ENCODE peak calls at places on chromosomes 16 and 17, in four cellular contexts. One of them, this sample, is unnamed.

GRCh38 chr16:87499189-87499486 is 6.3 kb upstream of the ZCCHC14 start:
- DNase-seq in CD8-positive, alpha-beta T cell: no peak
- DNase-seq in RWPE2: no peak
- DNase-seq in uterus: no peak
- DNase-seq in this sample: peak

GRCh38 chr16:50479771-50480170 is 68.4 kb upstream of the NKD1 start:
- DNase-seq in CD8-positive, alpha-beta T cell: no peak
- DNase-seq in RWPE2: no peak
- DNase-seq in uterus: no peak
- DNase-seq in this sample: no peak

GRCh38 chr16:1181715-1182671 is 29.1 kb downstream of the CACNA1H start:
- DNase-seq in CD8-positive, alpha-beta T cell: no peak
- DNase-seq in RWPE2: no peak
- DNase-seq in uterus: peak
- DNase-seq in this sample: peak

GRCh38 chr16:628321-629061 is 2.3 kb upstream of the WFIKKN1 start:
- DNase-seq in CD8-positive, alpha-beta T cell: no peak
- DNase-seq in RWPE2: no peak
- DNase-seq in uterus: no peak
- DNase-seq in this sample: no peak

GRCh38 chr16:86968866-86969265 is 348.3 kb downstream of the C16orf95 start:
- DNase-seq in CD8-positive, alpha-beta T cell: no peak
- DNase-seq in RWPE2: no peak
- DNase-seq in uterus: no peak
- DNase-seq in this sample: no peak

GRCh38 chr17:31586946-31587345 is 195.5 kb downstream of the RAB11FIP4 start:
- DNase-seq in CD8-positive, alpha-beta T cell: no peak
- DNase-seq in RWPE2: no peak
- DNase-seq in uterus: no peak
- DNase-seq in this sample: no peak

GRCh38 chr17:31558748-31559646 is 167.5 kb downstream of the RAB11FIP4 start:
- DNase-seq in CD8-positive, alpha-beta T cell: peak
- DNase-seq in RWPE2: no peak
- DNase-seq in uterus: peak
- DNase-seq in this sample: no peak

GRCh38 chr16:89484923-89485679 is 5.3 kb downstream of the ANKRD11 start:
- DNase-seq in CD8-positive, alpha-beta T cell: no peak
- DNase-seq in RWPE2: no peak
- DNase-seq in uterus: no peak
- DNase-seq in this sample: no peak

GRCh38 chr17:72565758-72566157 is 444.9 kb downstream of the SOX9 start:
- DNase-seq in CD8-positive, alpha-beta T cell: no peak
- DNase-seq in RWPE2: no peak
- DNase-seq in uterus: no peak
- DNase-seq in this sample: no peak

GRCh38 chr17:68497885-68498319 is 14.3 kb upstream of the PRKAR1A start:
- DNase-seq in CD8-positive, alpha-beta T cell: no peak
- DNase-seq in RWPE2: no peak
- DNase-seq in uterus: no peak
- DNase-seq in this sample: no peak

GRCh38 chr17:77436058-77436442 is 295.3 kb downstream of the SEC14L1 start:
- DNase-seq in CD8-positive, alpha-beta T cell: peak
- DNase-seq in RWPE2: no peak
- DNase-seq in uterus: no peak
- DNase-seq in this sample: no peak

GRCh38 chr16:67749436-67750078 is 30.4 kb upstream of the GFOD2 start:
- DNase-seq in CD8-positive, alpha-beta T cell: no peak
- DNase-seq in RWPE2: no peak
- DNase-seq in uterus: no peak
- DNase-seq in this sample: no peak

GRCh38 chr17:10151667-10152496 is 46.5 kb downstream of the GAS7 start:
- DNase-seq in CD8-positive, alpha-beta T cell: no peak
- DNase-seq in RWPE2: no peak
- DNase-seq in uterus: no peak
- DNase-seq in this sample: no peak

GRCh38 chr16:12661656-12662172 is 142.0 kb downstream of the CPPED1 start:
- DNase-seq in CD8-positive, alpha-beta T cell: no peak
- DNase-seq in RWPE2: no peak
- DNase-seq in uterus: no peak
- DNase-seq in this sample: no peak

GRCh38 chr17:37273419-37274051 is 102.2 kb upstream of the C17orf78 start:
- DNase-seq in CD8-positive, alpha-beta T cell: no peak
- DNase-seq in RWPE2: no peak
- DNase-seq in uterus: no peak
- DNase-seq in this sample: peak

GRCh38 chr16:6861136-6861535 is 471.5 kb upstream of the RBFOX1 start:
- DNase-seq in CD8-positive, alpha-beta T cell: no peak
- DNase-seq in RWPE2: no peak
- DNase-seq in uterus: no peak
- DNase-seq in this sample: no peak

GRCh38 chr16:6864244-6864643 is 468.4 kb upstream of the RBFOX1 start:
- DNase-seq in CD8-positive, alpha-beta T cell: no peak
- DNase-seq in RWPE2: no peak
- DNase-seq in uterus: no peak
- DNase-seq in this sample: no peak

GRCh38 chr16:6864670-6865069 is 468.0 kb upstream of the RBFOX1 start:
- DNase-seq in CD8-positive, alpha-beta T cell: no peak
- DNase-seq in RWPE2: no peak
- DNase-seq in uterus: no peak
- DNase-seq in this sample: no peak

GRCh38 chr16:6862058-6862457 is 470.6 kb upstream of the RBFOX1 start:
- DNase-seq in CD8-positive, alpha-beta T cell: no peak
- DNase-seq in RWPE2: no peak
- DNase-seq in uterus: no peak
- DNase-seq in this sample: no peak

DNA sequence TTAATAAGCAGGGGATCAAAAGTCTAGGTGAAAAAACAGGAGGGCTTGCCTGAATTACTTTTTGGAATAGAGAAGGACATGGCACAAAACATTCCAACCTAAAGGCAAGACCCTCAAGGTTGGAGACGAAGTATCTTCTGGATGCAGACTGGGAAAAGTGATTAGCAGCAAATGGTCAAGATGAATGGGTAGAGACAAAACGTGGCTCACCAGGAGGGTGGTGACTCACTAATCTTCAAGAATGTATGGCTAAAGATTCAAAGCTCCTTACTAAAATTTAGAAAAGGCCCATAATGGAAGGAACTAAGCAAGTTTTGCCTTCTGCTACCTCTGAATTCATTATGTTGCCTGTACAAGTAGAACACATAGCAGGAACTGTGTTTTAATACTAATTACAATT is 469.5 kb upstream of the RBFOX1 start:
- DNase-seq in CD8-positive, alpha-beta T cell: no peak
- DNase-seq in RWPE2: no peak
- DNase-seq in uterus: no peak
- DNase-seq in this sample: no peak
- H3K27ac ChIP-seq in CD8-positive, alpha-beta T cell: no peak
- H3K27ac ChIP-seq in RWPE2: no peak
- H3K27ac ChIP-seq in uterus: no peak
- H3K27ac ChIP-seq in this sample: no peak

GRCh38 chr17:75412455-75413317 is 7.2 kb upstream of the GRB2 start:
- DNase-seq in CD8-positive, alpha-beta T cell: peak
- DNase-seq in RWPE2: no peak
- DNase-seq in uterus: peak
- DNase-seq in this sample: peak
- TF ChIP-seq CTCF in CD8-positive, alpha-beta T cell: peak
- TF ChIP-seq CTCF in RWPE2: peak
- TF ChIP-seq CTCF in uterus: peak
- TF ChIP-seq CTCF in this sample: peak

GRCh38 chr17:75077490-75078096 is 10.2 kb upstream of the SLC16A5 start:
- DNase-seq in CD8-positive, alpha-beta T cell: peak
- DNase-seq in RWPE2: no peak
- DNase-seq in uterus: peak
- DNase-seq in this sample: no peak
- H3K27ac ChIP-seq in CD8-positive, alpha-beta T cell: peak
- H3K27ac ChIP-seq in RWPE2: no peak
- H3K27ac ChIP-seq in uterus: peak
- H3K27ac ChIP-seq in this sample: no peak

DNA sequence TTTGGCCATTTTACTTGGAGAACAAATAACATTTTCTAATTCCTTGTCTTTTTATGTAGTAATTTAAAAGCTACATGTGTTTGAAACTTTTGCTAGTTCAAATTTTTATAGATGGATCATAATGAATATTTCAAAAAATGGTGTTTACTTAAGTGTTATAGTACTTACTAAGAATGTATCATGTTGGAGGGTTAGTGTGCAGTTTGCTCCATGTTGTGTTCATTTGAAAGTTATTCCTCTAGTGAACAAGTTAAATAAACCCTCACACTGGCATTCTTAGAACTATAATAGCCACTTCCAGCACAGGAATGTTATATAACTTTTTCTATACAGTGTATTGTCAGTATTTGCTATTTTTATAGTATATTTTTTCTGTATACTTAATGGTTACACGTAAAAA is 62.8 kb downstream of the MRTFB start:
- DNase-seq in CD8-positive, alpha-beta T cell: no peak
- DNase-seq in RWPE2: no peak
- DNase-seq in uterus: no peak
- DNase-seq in this sample: no peak
- TF ChIP-seq CTCF in CD8-positive, alpha-beta T cell: no peak
- TF ChIP-seq CTCF in RWPE2: no peak
- TF ChIP-seq CTCF in uterus: no peak
- TF ChIP-seq CTCF in this sample: no peak

GRCh38 chr16:24737916-24738594 is 8.6 kb downstream of the TNRC6A start:
- DNase-seq in CD8-positive, alpha-beta T cell: no peak
- DNase-seq in RWPE2: no peak
- DNase-seq in uterus: no peak
- DNase-seq in this sample: no peak
- H3K27ac ChIP-seq in CD8-positive, alpha-beta T cell: no peak
- H3K27ac ChIP-seq in RWPE2: peak
- H3K27ac ChIP-seq in uterus: peak
- H3K27ac ChIP-seq in this sample: peak

This sample was measured in AG04450.